ENCODE peak calls at places on chromosomes 7 and 10, in ten cellular contexts. I is activated CD4-positive, alpha-beta T cell treated with anti-CD3 and anti-CD28 coated beads for 24 hours; Y is GM13976; M is stimulated activated naive CD4-positive, alpha-beta T cell; N is nucleus accumbens; G is NCI-H774; H is SIG-M5; A is SHP77; Q is HT1080; O is Calu3. R is an unnamed sample.

GRCh38 chr7:111508387-111508786 is 53.9 kb downstream of the IMMP2L start:
- DNase-seq in N (no peak), A (no peak), G (no peak), Q (no peak), I (no peak), O (no peak), Y (no peak), H (no peak), M (no peak), R (no peak)

GRCh38 chr7:5296627-5297226 is 14.0 kb downstream of the SLC29A4 start:
- DNase-seq in M (peak), I (peak), Y (peak), Q (no peak), H (no peak), O (no peak), A (no peak), G (no peak), N (no peak), R (no peak)

GRCh38 chr10:1375805-1376170 is 319.6 kb downstream of the WDR37 start:
- DNase-seq in A (no peak), O (no peak), I (no peak), M (no peak), G (no peak), Y (no peak), H (no peak), N (no peak), Q (no peak), R (no peak)

GRCh38 chr10:72740526-72740925 is 48.6 kb downstream of the MCU start:
- DNase-seq in G (peak), A (peak), Q (peak), I (no peak), N (no peak), H (no peak), O (peak), M (no peak), Y (no peak), R (no peak)

GRCh38 chr10:37584643-37585042 is 272.8 kb downstream of the ZNF248 start:
- DNase-seq in A (no peak), G (no peak), H (no peak), N (no peak), O (no peak), M (no peak), I (no peak), Q (no peak), Y (no peak), R (no peak)

GRCh38 chr7:610531-611280 is 91.1 kb upstream of the PDGFA start:
- DNase-seq in M (peak), G (no peak), Q (no peak), N (no peak), I (no peak), O (no peak), A (no peak), Y (no peak), H (no peak), R (no peak)

GRCh38 chr10:98461500-98461842 is 14.7 kb upstream of the HPS1 start:
- DNase-seq in G (no peak), N (no peak), M (no peak), Q (no peak), H (no peak), Y (no peak), O (no peak), A (no peak), I (no peak), R (no peak)

GRCh38 chr10:90204956-90205695 is 503.7 kb downstream of the KIF20B start:
- DNase-seq in I (no peak), Y (no peak), M (no peak), N (no peak), G (no peak), H (no peak), A (no peak), O (no peak), Q (peak), R (no peak)

GRCh38 chr10:50540069-50540825 is 83.5 kb downstream of the SGMS1 start:
- DNase-seq in O (no peak), Y (no peak), Q (peak), I (peak), G (no peak), A (no peak), M (no peak), H (no peak), N (no peak), R (no peak)

GRCh38 chr10:30581779-30582380 is 47.7 kb downstream of the LYZL2 start:
- DNase-seq in G (no peak), Q (peak), H (no peak), N (no peak), Y (peak), I (peak), O (peak), M (peak), A (no peak), R (peak)

GRCh38 chr10:2839081-2839725 is 228.1 kb upstream of the PFKP start:
- DNase-seq in M (no peak), G (peak), H (no peak), A (peak), Y (peak), Q (peak), O (peak), I (peak), N (no peak), R (peak)

GRCh38 chr10:114024876-114025609 is 18.6 kb upstream of the ADRB1 start:
- DNase-seq in A (no peak), I (no peak), H (peak), N (no peak), M (peak), G (no peak), O (no peak), Q (peak), Y (peak), R (no peak)

R was measured in body of pancreas.